ENCODE peak calls at places on chromosome 15, in four cellular contexts. J is testis, O is tibial nerve, S is H1. G is an unnamed sample. For H3K27me3, the result is how much of the 10 kb centered on the place peaks cover.

GRCh38 chr15:76127880-76128279 is 68.1 kb downstream of the TMEM266 start:
- DNase-seq in O (no peak), S (no peak), J (no peak), G (no peak)

GRCh38 chr15:57321973-57322601 is 54.2 kb upstream of the CGNL1 start:
- DNase-seq in S (no peak), O (no peak), J (no peak), G (peak)

GRCh38 chr15:77044228-77045042 is 26.5 kb downstream of the TSPAN3 start:
- DNase-seq in J (no peak), S (no peak), O (no peak), G (no peak)

GRCh38 chr15:77630956-77631789 is 1.5 kb downstream of the LINGO1 start:
- DNase-seq in S (peak), O (no peak), J (peak), G (peak)

GRCh38 chr15:85000189-85000864 is 18.7 kb downstream of the PDE8A start:
- DNase-seq in S (peak), O (no peak), J (no peak), G (no peak)

GRCh38 chr15:42101861-42102260 is 7.5 kb upstream of the PLA2G4D start:
- DNase-seq in J (no peak), O (no peak), S (no peak), G (no peak)

GRCh38 chr15:95559875-95560394 is 770.6 kb upstream of the NR2F2 start:
- DNase-seq in J (no peak), O (peak), S (no peak), G (no peak)

GRCh38 chr15:78811124-78811824 is at the start of gene ADAMTS7:
- DNase-seq in S (peak), J (peak), O (peak), G (peak)

GRCh38 chr15:60544581-60545115 is 65.7 kb upstream of the ICE2 start:
- DNase-seq in J (no peak), O (no peak), S (no peak), G (no peak)

GRCh38 chr15:99845009-99845408 is 111.8 kb upstream of the LYSMD4 start:
- DNase-seq in S (no peak), O (no peak), J (no peak), G (no peak)

GRCh38 chr15:50764331-50765201 is 940 bp downstream of the SPPL2A start:
- DNase-seq in O (no peak), S (no peak), J (no peak), G (no peak)

GRCh38 chr15:90221251-90221900 is 12.4 kb downstream of the CIB1 start:
- DNase-seq in J (peak), S (peak), O (peak), G (peak)

GRCh38 chr15:58985443-58985842 is 2.0 kb upstream of the RNF111 start:
- DNase-seq in O (peak), S (no peak), J (peak), G (no peak)

GRCh38 chr15:45253330-45253729 is 1.3 kb downstream of the SLC28A2 start:
- DNase-seq in O (no peak), S (peak), J (no peak), G (no peak)

GRCh38 chr15:31158858-31159569 is 57.5 kb upstream of the TRPM1 start:
- DNase-seq in J (peak), O (no peak), S (no peak), G (no peak)
- TF ChIP-seq CTCF in J (no peak), O (no peak), S (no peak), G (no peak)

DNA sequence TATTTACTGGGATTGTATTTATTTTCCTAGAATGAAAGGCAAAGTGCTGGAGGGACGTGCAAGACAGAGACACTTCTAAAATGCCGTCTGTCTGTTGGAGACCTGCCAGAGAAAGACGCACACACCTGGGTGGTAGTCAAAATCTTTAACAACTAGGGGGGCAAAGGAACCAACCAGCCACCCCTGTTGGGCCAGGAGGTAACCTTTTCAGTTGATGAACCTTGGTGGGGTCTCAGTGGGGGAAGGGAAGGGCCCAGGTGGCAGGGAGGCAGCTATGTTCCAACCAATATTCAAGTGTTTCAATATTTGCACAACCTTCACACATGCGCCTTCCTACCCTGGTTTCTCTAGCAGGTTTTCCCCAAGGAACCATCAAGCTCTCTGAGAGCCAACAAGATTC is 99.0 kb downstream of the MEGF11 start:
- DNase-seq in J (no peak), O (no peak), S (no peak), G (no peak)
- H3K27me3 ChIP-seq in J (under half), O (under half), S (under half), G (under half)

DNA sequence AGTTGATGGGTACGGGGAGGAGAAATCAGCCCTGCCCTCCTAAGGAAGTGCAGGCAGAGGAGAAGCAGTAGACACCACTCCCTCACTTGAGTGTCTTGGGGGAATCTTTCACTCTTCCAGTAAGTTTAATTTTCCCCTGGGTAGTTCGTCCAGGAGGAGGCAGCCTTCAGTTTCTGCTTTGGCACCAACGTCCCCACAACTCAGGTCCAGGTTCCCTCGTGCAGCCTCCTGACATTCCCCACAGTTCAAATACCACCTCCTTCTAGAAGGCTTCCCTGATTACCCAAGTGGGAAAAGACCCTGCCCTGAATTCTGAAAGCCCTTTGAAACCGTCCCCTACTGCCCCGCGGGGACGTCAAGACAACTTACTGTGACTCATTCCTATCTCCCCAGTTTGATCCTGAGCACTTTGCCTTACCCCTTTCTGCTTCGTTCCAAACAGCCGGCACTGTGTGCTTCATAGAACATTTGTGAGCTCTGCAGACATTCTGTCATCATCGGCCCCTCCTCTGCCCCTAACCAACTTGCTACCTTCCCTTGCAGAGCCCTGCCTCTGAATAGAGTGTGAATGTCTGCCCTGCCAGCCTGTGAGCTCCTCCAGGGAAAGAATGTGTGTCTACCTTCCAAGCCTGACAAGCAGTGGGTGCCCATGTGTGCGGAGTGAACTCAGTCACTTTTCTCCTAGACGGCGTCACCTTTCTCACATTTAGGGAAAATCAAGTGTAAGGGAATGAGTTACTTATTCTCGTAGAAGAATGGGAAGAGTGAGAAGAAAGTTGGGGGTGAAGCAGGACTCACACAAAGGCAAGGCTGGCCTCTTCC is 14.5 kb upstream of the SRP14 start:
- DNase-seq in J (no peak), O (no peak), S (no peak), G (no peak)
- TF ChIP-seq CTCF in J (no peak), O (no peak), S (peak), G (peak)

DNA sequence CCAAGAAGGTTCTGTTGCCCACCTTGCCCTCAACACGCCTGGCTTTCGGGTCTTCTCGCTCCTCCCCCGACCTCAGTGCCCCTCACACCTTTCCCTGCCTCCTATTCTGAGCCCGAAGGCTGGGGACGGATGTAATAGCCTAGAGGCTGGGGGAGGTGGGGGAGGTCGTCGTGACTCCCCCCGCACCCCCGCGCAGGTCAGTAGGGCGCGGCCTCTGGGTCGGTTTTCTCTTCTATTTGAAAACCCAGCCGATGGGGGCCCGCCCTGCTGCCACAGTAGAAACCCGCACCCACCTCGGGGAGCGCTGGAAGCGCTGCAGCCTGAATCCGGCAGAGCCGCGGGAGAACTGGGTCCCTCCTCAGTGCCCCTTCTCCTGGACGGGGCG is 1.0 kb upstream of the RBPMS2 start:
- DNase-seq in S (peak), O (no peak), J (no peak), G (no peak)
- H3K27me3 ChIP-seq in S (under half), O (under half), J (under half), G (under half)

DNA sequence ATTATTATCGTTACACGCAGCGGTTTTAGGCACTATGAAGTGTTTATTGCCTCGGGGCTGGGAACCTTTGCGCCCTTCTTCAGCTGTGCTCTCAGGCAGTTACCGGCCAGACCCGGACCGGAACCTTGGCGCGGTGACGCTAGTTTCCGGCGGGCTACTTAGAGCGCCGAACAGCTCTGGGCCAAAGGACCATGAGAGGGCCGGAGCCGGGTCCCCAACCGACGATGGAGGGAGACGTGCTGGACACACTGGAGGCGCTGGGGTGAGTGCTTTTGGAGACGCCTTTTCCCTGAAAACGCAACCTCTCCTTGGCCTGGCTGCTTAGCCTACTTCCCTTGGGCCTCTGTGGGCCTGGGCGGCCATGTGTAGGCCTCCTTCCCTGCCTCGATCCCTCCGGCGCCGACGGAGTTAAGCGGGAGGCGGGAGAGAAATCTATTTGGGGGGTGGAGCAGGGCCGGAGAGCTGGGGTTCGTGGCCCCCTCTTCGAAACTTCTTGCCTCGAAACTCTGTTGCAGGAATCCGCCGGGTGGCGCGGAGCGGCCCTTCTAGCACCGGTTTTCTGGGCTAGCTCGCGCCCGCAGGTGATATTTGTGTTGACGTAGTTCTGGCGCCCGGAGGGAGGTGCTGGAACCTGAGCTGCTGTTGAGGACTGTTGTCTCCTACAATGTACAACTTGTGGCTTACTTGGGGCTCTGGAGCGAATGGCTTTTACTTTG is at the start of gene FAM98B:
- DNase-seq in O (peak), S (peak), J (peak), G (peak)
- TF ChIP-seq CTCF in O (no peak), S (no peak), J (no peak), G (peak)

G was measured in WERI-Rb-1.